ENCODE peak calls at places on chromosome 17, in six cellular contexts. F is NCI-H1436; X is lung; E is stimulated activated CD4-positive, alpha-beta T cell treated with anti-CD3 and anti-CD28 coated beads, TNF-alpha, amount 100 ng/mL, for 48 hours; N is naive thymus-derived CD4-positive, alpha-beta T cell; R is NB4. C is an unnamed sample.

GRCh38 chr17:69423450-69423849 is 9.0 kb downstream of the MAP2K6 start:
- DNase-seq in E (no peak), R (no peak), F (no peak), X (no peak), N (no peak), C (no peak)

GRCh38 chr17:73340093-73340596 is 28.3 kb upstream of the CDC42EP4 start:
- DNase-seq in X (peak), E (no peak), R (peak), F (no peak), N (no peak), C (no peak)

GRCh38 chr17:82424001-82424862 is 5.8 kb upstream of the OGFOD3 start:
- DNase-seq in E (peak), F (peak), R (peak), N (peak), X (no peak), C (peak)

GRCh38 chr17:39132192-39132600 is 19.2 kb downstream of the PLXDC1 start:
- DNase-seq in F (no peak), R (no peak), N (no peak), X (no peak), E (no peak), C (no peak)

GRCh38 chr17:3788200-3788599 is 12.8 kb downstream of the ITGAE start:
- DNase-seq in F (no peak), X (no peak), R (peak), N (no peak), E (no peak), C (peak)

GRCh38 chr17:74454197-74455024 is 12.0 kb upstream of the CD300A start:
- DNase-seq in N (no peak), F (no peak), X (no peak), E (no peak), R (peak), C (peak)

GRCh38 chr17:40361063-40361924 is 3.2 kb downstream of the GJD3 start:
- DNase-seq in N (no peak), X (no peak), R (no peak), F (no peak), E (no peak), C (no peak)

GRCh38 chr17:17942846-17943245 is 29.4 kb downstream of the TOM1L2 start:
- DNase-seq in X (no peak), N (no peak), F (no peak), E (no peak), R (no peak), C (no peak)

GRCh38 chr17:76935331-76935730 is 67.1 kb downstream of the MGAT5B start:
- DNase-seq in N (no peak), F (no peak), X (no peak), E (no peak), R (no peak), C (no peak)

GRCh38 chr17:74566132-74566753 is 1.1 kb downstream of the CD300H start:
- DNase-seq in F (peak), X (no peak), R (peak), N (no peak), E (peak), C (peak)

GRCh38 chr17:290626-291025 is 62.0 kb downstream of the RPH3AL start:
- DNase-seq in E (no peak), R (no peak), N (no peak), X (no peak), F (no peak), C (no peak)

GRCh38 chr17:14815079-14815478 is 450.0 kb downstream of the PMP22 start:
- DNase-seq in N (no peak), R (no peak), F (no peak), X (no peak), E (no peak), C (no peak)

GRCh38 chr17:56441331-56441730 is 152.2 kb upstream of the NOG start:
- DNase-seq in X (no peak), E (no peak), N (no peak), R (no peak), F (no peak), C (no peak)

GRCh38 chr17:67629963-67630320 is 87.8 kb upstream of the NOL11 start:
- DNase-seq in N (no peak), R (peak), F (peak), E (no peak), X (no peak), C (peak)

C was measured in Jurkat, Clone E6-1.